ENCODE peak calls at places on chromosomes 1 and 21, in eight cellular contexts. S is T follicular helper cell, N is fibroblast of villous mesenchyme, D is dermis blood vessel endothelial cell, I is A549, K is amniotic epithelial cell, O is astrocyte, G is globus pallidus. Q is an unnamed sample.

GRCh38 chr1:22370190-22370498 is 81.5 kb upstream of the ZBTB40 start:
- DNase-seq in S (no peak), D (no peak), I (no peak), O (no peak), N (no peak), G (no peak), K (no peak), Q (no peak)

GRCh38 chr1:15684042-15684461 is at the start of gene PLEKHM2:
- DNase-seq in N (peak; percentile 38), O (no peak), D (peak; percentile 62), G (peak; percentile 33), K (peak; percentile 20), I (no peak), S (peak; percentile 18), Q (no peak)

GRCh38 chr21:46060596-46061061 is 37.3 kb upstream of the COL6A2 start:
- DNase-seq in I (peak; percentile 48), O (peak; percentile 99), N (peak; percentile 99), G (no peak), K (peak; percentile 93), S (no peak), D (no peak), Q (peak; percentile 99)

GRCh38 chr1:212980123-212980800 is 29.9 kb downstream of the VASH2 start:
- DNase-seq in G (peak; percentile 10), D (peak; percentile 50), S (no peak), N (peak; percentile 23), I (no peak), O (peak; percentile 85), K (peak; percentile 65), Q (peak; percentile 78)

GRCh38 chr1:26482921-26483320 is 10.7 kb downstream of the HMGN2 start:
- DNase-seq in S (no peak), D (no peak), G (no peak), N (no peak), I (no peak), K (peak; percentile 35), O (peak; percentile 36), Q (no peak)

GRCh38 chr1:89005286-89006151 is 13.1 kb upstream of the KYAT3 start:
- DNase-seq in K (no peak), N (no peak), I (no peak), G (peak; percentile 62), S (no peak), D (no peak), O (no peak), Q (no peak)

GRCh38 chr1:234874291-234875288 is 254.0 kb downstream of the TOMM20 start:
- DNase-seq in O (no peak), S (no peak), N (no peak), K (peak; percentile 34), D (no peak), G (no peak), I (peak; percentile 39), Q (no peak)

GRCh38 chr1:156438278-156438987 is 62.1 kb downstream of the MEF2D start:
- DNase-seq in N (peak; percentile 36), K (no peak), D (no peak), O (peak; percentile 16), G (no peak), I (no peak), S (no peak), Q (peak; percentile 21)

GRCh38 chr1:51214615-51215131 is 21.4 kb upstream of the RNF11 start:
- DNase-seq in D (no peak), N (peak; percentile 59), G (no peak), I (no peak), K (no peak), O (peak; percentile 61), S (no peak), Q (peak; percentile 62)

GRCh38 chr1:227798078-227798802 is 17.2 kb upstream of the PRSS38 start:
- DNase-seq in S (no peak), O (no peak), D (no peak), I (no peak), N (no peak), G (no peak), K (no peak), Q (no peak)

GRCh38 chr1:175976865-175977642 is 230.0 kb downstream of the COP1 start:
- DNase-seq in O (peak; percentile 48), K (peak; percentile 31), S (no peak), N (peak; percentile 58), I (no peak), G (no peak), D (peak; percentile 34), Q (peak; percentile 52)

GRCh38 chr21:33854604-33855003 is 61.0 kb downstream of the ATP5PO start:
- DNase-seq in K (peak; percentile 23), N (no peak), S (no peak), D (peak; percentile 34), G (no peak), O (no peak), I (peak; percentile 29), Q (peak; percentile 43)

GRCh38 chr1:91537281-91538069 is 36.8 kb downstream of the CDC7 start:
- DNase-seq in K (peak; percentile 91), I (no peak), N (peak; percentile 91), O (peak; percentile 77), S (no peak), D (no peak), G (no peak), Q (peak; percentile 91)

GRCh38 chr21:39611547-39612190 is 1.1 kb upstream of the B3GALT5 start:
- DNase-seq in O (no peak), D (no peak), N (no peak), I (no peak), G (no peak), K (peak; percentile 33), S (no peak), Q (no peak)

GRCh38 chr1:216461466-216461865 is 38.2 kb upstream of the USH2A start:
- DNase-seq in G (no peak), I (no peak), N (peak; percentile 18), S (no peak), D (no peak), O (no peak), K (peak; percentile 24), Q (peak; percentile 44)

GRCh38 chr1:68379085-68379478 is 70.7 kb downstream of the RPE65 start:
- DNase-seq in K (peak; percentile 11), N (peak; percentile 42), S (no peak), O (no peak), D (peak; percentile 61), I (no peak), G (no peak), Q (peak; percentile 44)

GRCh38 chr1:19043579-19044443 is 87.3 kb upstream of the IFFO2 start:
- DNase-seq in K (no peak), N (no peak), I (no peak), D (no peak), O (no peak), G (no peak), S (no peak), Q (no peak)

GRCh38 chr1:235050911-235051360 is 77.7 kb downstream of the TOMM20 start:
- DNase-seq in G (no peak), O (peak; percentile 79), D (peak; percentile 37), I (no peak), K (peak; percentile 84), S (no peak), N (peak; percentile 96), Q (peak; percentile 41)

GRCh38 chr1:41354956-41355355 is 6.3 kb upstream of the FOXO6 start:
- DNase-seq in S (no peak), O (no peak), D (no peak), N (no peak), I (no peak), K (no peak), G (no peak), Q (no peak)

GRCh38 chr1:3012511-3013291 is 8.6 kb upstream of the ACTRT2 start:
- DNase-seq in N (no peak), I (no peak), O (no peak), S (peak; percentile 26), D (peak; percentile 9), G (peak; percentile 72), K (no peak), Q (no peak)

GRCh38 chr1:32733573-32734321 is 31.2 kb upstream of the SYNC start:
- DNase-seq in G (no peak), D (peak; percentile 20), S (no peak), I (no peak), K (no peak), N (no peak), O (peak; percentile 33), Q (no peak)

GRCh38 chr1:227926216-227926791 is 21.4 kb downstream of the WNT9A start:
- DNase-seq in N (no peak), D (no peak), K (no peak), O (no peak), I (no peak), S (no peak), G (no peak), Q (no peak)

GRCh38 chr1:11045428-11046269 is 1.4 kb downstream of the MASP2 start:
- DNase-seq in D (no peak), O (no peak), N (no peak), I (no peak), G (no peak), S (no peak), K (no peak), Q (no peak)

GRCh38 chr1:56814205-56814604 is 5.0 kb downstream of the FYB2 start:
- DNase-seq in K (no peak), O (no peak), N (no peak), I (no peak), S (no peak), D (no peak), G (no peak), Q (no peak)

GRCh38 chr1:119331915-119332314 is 36.7 kb upstream of the HAO2 start:
- DNase-seq in N (no peak), D (no peak), K (no peak), S (no peak), I (no peak), O (no peak), G (no peak), Q (no peak)

GRCh38 chr1:68828013-68828412 is 331.1 kb upstream of the DEPDC1 start:
- DNase-seq in S (no peak), G (no peak), D (no peak), O (no peak), N (no peak), K (no peak), I (no peak), Q (no peak)

GRCh38 chr1:179875606-179876288 is 1.9 kb downstream of the TOR1AIP2 start:
- DNase-seq in N (no peak), K (no peak), O (peak; percentile 21), G (no peak), S (no peak), D (no peak), I (no peak), Q (no peak)

GRCh38 chr1:23116921-23117699 is 51.5 kb downstream of the LUZP1 start:
- DNase-seq in N (no peak), S (no peak), K (no peak), G (no peak), D (no peak), I (no peak), O (no peak), Q (no peak)

GRCh38 chr21:33686386-33686785 is 44.1 kb downstream of the ITSN1 start:
- DNase-seq in D (no peak), N (no peak), G (no peak), S (no peak), O (no peak), K (no peak), I (no peak), Q (no peak)

GRCh38 chr1:244209955-244210354 is 158.9 kb downstream of the ZBTB18 start:
- DNase-seq in S (no peak), N (no peak), G (no peak), D (peak; percentile 35), O (no peak), K (no peak), I (no peak), Q (peak; percentile 14)

GRCh38 chr1:183032122-183032921 is 9.1 kb downstream of the LAMC1 start:
- DNase-seq in I (peak; percentile 33), K (peak; percentile 60), D (peak; percentile 4), S (no peak), N (peak; percentile 42), G (no peak), O (no peak), Q (peak; percentile 54)

GRCh38 chr21:46084709-46085108 is 13.2 kb upstream of the COL6A2 start:
- DNase-seq in N (no peak), G (no peak), D (no peak), S (no peak), I (no peak), O (no peak), K (no peak), Q (no peak)

GRCh38 chr1:40856656-40857302 is 5.4 kb downstream of the CITED4 start:
- DNase-seq in N (no peak), D (no peak), I (no peak), S (no peak), K (no peak), G (no peak), O (no peak), Q (no peak)